ENCODE peak calls at places on chromosomes 13 and 19, in ten cellular contexts. Q, X, U, M, E, N, C, P, L and J are unnamed samples.

GRCh38 chr19:34678421-34678820 is 943 bp downstream of the ZNF302 start:
- DNase-seq in Q (no peak), X (no peak), U (no peak), M (no peak), E (no peak), N (no peak), C (no peak), P (no peak), L (no peak), J (no peak)

GRCh38 chr13:49641810-49642291 is 13.5 kb downstream of the ARL11 start:
- DNase-seq in Q (peak), X (no peak), U (peak), M (peak), E (no peak), N (peak), C (no peak), P (peak), L (no peak), J (peak)

GRCh38 chr19:10270616-10271394 is at the start of gene ICAM1:
- DNase-seq in Q (peak), X (no peak), U (peak), M (no peak), E (peak), N (peak), C (peak), P (peak), L (peak), J (peak)

GRCh38 chr13:61255035-61255796 is 160.4 kb downstream of the PCDH20 start:
- DNase-seq in Q (no peak), X (peak), U (no peak), M (no peak), E (no peak), N (no peak), C (no peak), P (no peak), L (no peak), J (no peak)

GRCh38 chr13:31797154-31797775 is 57.9 kb downstream of the RXFP2 start:
- DNase-seq in Q (peak), X (peak), U (peak), M (no peak), E (no peak), N (no peak), C (no peak), P (no peak), L (no peak), J (no peak)

GRCh38 chr13:23074054-23074805 is 106.5 kb upstream of the SGCG start:
- DNase-seq in Q (peak), X (no peak), U (peak), M (no peak), E (no peak), N (no peak), C (no peak), P (no peak), L (peak), J (no peak)

GRCh38 chr13:22196777-22197176 is 525.9 kb downstream of the FGF9 start:
- DNase-seq in Q (no peak), X (no peak), U (no peak), M (no peak), E (no peak), N (no peak), C (no peak), P (no peak), L (no peak), J (no peak)

GRCh38 chr13:108154421-108154858 is 60.9 kb downstream of the LIG4 start:
- DNase-seq in Q (no peak), X (no peak), U (no peak), M (no peak), E (no peak), N (peak), C (no peak), P (no peak), L (no peak), J (peak)

GRCh38 chr13:74087304-74087703 is 46.9 kb downstream of the KLF12 start:
- DNase-seq in Q (no peak), X (no peak), U (no peak), M (no peak), E (no peak), N (no peak), C (no peak), P (no peak), L (no peak), J (no peak)

GRCh38 chr19:2540646-2541454 is 64.9 kb downstream of the GADD45B start:
- DNase-seq in Q (peak), X (peak), U (peak), M (no peak), E (peak), N (peak), C (peak), P (peak), L (peak), J (peak)

GRCh38 chr13:74715718-74716117 is 581.5 kb upstream of the KLF12 start:
- DNase-seq in Q (no peak), X (no peak), U (no peak), M (no peak), E (no peak), N (no peak), C (no peak), P (no peak), L (no peak), J (no peak)

GRCh38 chr13:21106089-21106488 is 44.7 kb upstream of the LATS2 start:
- DNase-seq in Q (no peak), X (no peak), U (peak), M (no peak), E (no peak), N (no peak), C (peak), P (no peak), L (no peak), J (no peak)

GRCh38 chr13:73958657-73959397 is 175.4 kb downstream of the KLF12 start:
- DNase-seq in Q (no peak), X (peak), U (no peak), M (no peak), E (no peak), N (no peak), C (no peak), P (no peak), L (no peak), J (no peak)

GRCh38 chr19:7500811-7501450 is 12.1 kb upstream of the PEX11G start:
- DNase-seq in Q (no peak), X (peak), U (peak), M (no peak), E (no peak), N (peak), C (no peak), P (no peak), L (no peak), J (peak)

GRCh38 chr13:79987323-79987722 is 353.6 kb downstream of the SPRY2 start:
- DNase-seq in Q (no peak), X (no peak), U (peak), M (no peak), E (no peak), N (no peak), C (no peak), P (no peak), L (no peak), J (no peak)

GRCh38 chr19:5137571-5138124 is 168.7 kb downstream of the KDM4B start:
- DNase-seq in Q (no peak), X (no peak), U (no peak), M (no peak), E (no peak), N (no peak), C (no peak), P (no peak), L (no peak), J (no peak)

GRCh38 chr13:35881360-35881759 is 249.8 kb downstream of the DCLK1 start:
- DNase-seq in Q (no peak), X (no peak), U (peak), M (no peak), E (no peak), N (no peak), C (no peak), P (no peak), L (no peak), J (no peak)

GRCh38 chr13:29760561-29760960 is 89.9 kb downstream of the UBL3 start:
- DNase-seq in Q (no peak), X (no peak), U (no peak), M (no peak), E (no peak), N (no peak), C (no peak), P (no peak), L (no peak), J (no peak)

GRCh38 chr19:13640611-13641010 is 123.7 kb upstream of the MRI1 start:
- DNase-seq in Q (no peak), X (no peak), U (no peak), M (no peak), E (no peak), N (no peak), C (no peak), P (no peak), L (no peak), J (no peak)

GRCh38 chr19:15368051-15368632 is 11.4 kb downstream of the AKAP8 start:
- DNase-seq in Q (no peak), X (no peak), U (no peak), M (no peak), E (no peak), N (no peak), C (no peak), P (no peak), L (no peak), J (no peak)

GRCh38 chr13:101751488-101751887 is 299.0 kb downstream of the ITGBL1 start:
- DNase-seq in Q (no peak), X (no peak), U (peak), M (no peak), E (no peak), N (no peak), C (no peak), P (no peak), L (no peak), J (no peak)

GRCh38 chr13:114248011-114248410 is 13.3 kb downstream of the CDC16 start:
- DNase-seq in Q (no peak), X (no peak), U (peak), M (no peak), E (no peak), N (no peak), C (no peak), P (no peak), L (no peak), J (no peak)

GRCh38 chr19:10061717-10062310 is 24.3 kb upstream of the SHFL start:
- DNase-seq in Q (no peak), X (no peak), U (no peak), M (no peak), E (no peak), N (no peak), C (no peak), P (no peak), L (no peak), J (no peak)

GRCh38 chr19:1840541-1841115 is 7.7 kb downstream of the REXO1 start:
- DNase-seq in Q (no peak), X (no peak), U (no peak), M (no peak), E (no peak), N (no peak), C (no peak), P (peak), L (no peak), J (no peak)

GRCh38 chr19:19860756-19861390 is 4.8 kb upstream of the ZNF253 start:
- DNase-seq in Q (no peak), X (no peak), U (no peak), M (no peak), E (peak), N (peak), C (no peak), P (no peak), L (no peak), J (peak)

GRCh38 chr13:107665926-107666458 is 549.3 kb downstream of the LIG4 start:
- DNase-seq in Q (no peak), X (no peak), U (peak), M (no peak), E (no peak), N (no peak), C (no peak), P (no peak), L (no peak), J (no peak)

GRCh38 chr19:19338082-19338481 is 17.5 kb downstream of the MAU2 start:
- DNase-seq in Q (no peak), X (no peak), U (peak), M (no peak), E (no peak), N (no peak), C (no peak), P (no peak), L (no peak), J (no peak)

GRCh38 chr19:32168111-32168510 is 177.3 kb upstream of the ZNF507 start:
- DNase-seq in Q (no peak), X (no peak), U (no peak), M (peak), E (no peak), N (no peak), C (no peak), P (no peak), L (no peak), J (no peak)

GRCh38 chr13:52949744-52950143 is 78.9 kb upstream of the OLFM4 start:
- DNase-seq in Q (no peak), X (no peak), U (no peak), M (no peak), E (peak), N (no peak), C (no peak), P (no peak), L (no peak), J (no peak)

DNA sequence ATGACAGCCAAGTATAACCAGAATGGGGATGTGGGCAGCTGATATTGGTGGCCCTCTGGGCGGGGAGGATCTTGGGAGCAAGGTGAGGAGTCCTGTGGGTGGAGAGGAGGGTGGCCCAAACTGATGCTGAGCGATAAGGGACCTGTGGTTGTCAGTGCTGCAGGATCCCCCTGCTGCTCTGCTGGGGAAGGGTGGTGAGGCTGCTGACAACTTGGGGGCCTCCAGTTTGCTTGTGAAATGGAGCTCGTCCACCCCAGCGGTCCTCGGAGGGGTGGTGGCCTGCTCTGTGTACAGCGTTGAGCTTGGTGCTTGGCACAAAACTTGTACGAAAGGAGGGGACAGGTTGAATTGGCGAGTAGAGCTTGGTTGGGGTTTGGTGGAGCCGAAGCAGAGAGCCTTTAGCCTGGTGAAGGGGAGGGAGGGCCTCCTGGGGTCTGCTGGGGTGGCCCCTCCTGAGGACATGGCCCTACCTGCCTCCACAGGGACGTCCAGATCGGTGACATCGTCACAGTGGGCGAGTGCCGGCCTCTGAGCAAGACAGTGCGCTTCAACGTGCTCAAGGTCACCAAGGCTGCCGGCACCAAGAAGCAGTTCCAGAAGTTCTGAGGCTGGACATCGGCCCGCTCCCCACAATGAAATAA is 2.9 kb downstream of the RPS11 start:
- DNase-seq in Q (no peak), X (no peak), U (no peak), M (peak), E (no peak), N (no peak), C (no peak), P (no peak), L (no peak), J (no peak)
- H3K4me3 ChIP-seq in Q (peak), X (no peak), U (no peak), M (peak), E (peak), N (peak), C (peak), P (no peak), L (no peak), J (no peak)

GRCh38 chr19:21611659-21612402 is 106.4 kb downstream of the ZNF429 start:
- DNase-seq in Q (no peak), X (no peak), U (no peak), M (no peak), E (no peak), N (no peak), C (no peak), P (no peak), L (no peak), J (no peak)

GRCh38 chr19:21608571-21608970 is 103.2 kb downstream of the ZNF429 start:
- DNase-seq in Q (no peak), X (no peak), U (no peak), M (no peak), E (no peak), N (no peak), C (no peak), P (no peak), L (no peak), J (no peak)

GRCh38 chr19:21610787-21611186 is 105.4 kb downstream of the ZNF429 start:
- DNase-seq in Q (no peak), X (no peak), U (no peak), M (no peak), E (no peak), N (no peak), C (no peak), P (no peak), L (no peak), J (no peak)

GRCh38 chr19:21610341-21610740 is 104.9 kb downstream of the ZNF429 start:
- DNase-seq in Q (no peak), X (no peak), U (no peak), M (no peak), E (no peak), N (no peak), C (no peak), P (no peak), L (no peak), J (no peak)

DNA sequence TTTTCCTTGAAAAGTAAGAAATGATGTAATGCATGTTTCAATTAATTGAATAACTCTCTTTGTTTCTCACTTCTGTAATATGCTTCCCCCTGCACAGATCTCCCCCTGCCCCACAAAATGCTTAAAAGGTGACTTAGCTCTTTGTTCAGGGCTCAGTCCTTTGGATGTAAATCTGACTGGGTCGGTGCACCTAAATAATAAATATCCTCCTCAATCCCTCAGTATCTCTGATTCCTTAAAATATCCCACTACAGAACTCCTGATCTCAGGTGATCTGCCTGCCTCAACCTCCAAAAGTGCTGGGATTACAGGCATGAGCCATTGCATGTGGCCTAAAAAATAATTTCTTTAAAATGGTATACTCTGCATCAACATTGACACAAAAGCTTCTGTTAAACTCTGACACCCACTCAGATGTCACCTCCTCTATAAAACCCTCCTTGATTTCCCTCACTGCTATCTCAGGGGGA is 107.0 kb downstream of the ZNF429 start:
- DNase-seq in Q (no peak), X (no peak), U (no peak), M (no peak), E (no peak), N (no peak), C (no peak), P (no peak), L (no peak), J (no peak)
- TF ChIP-seq POLR2A in Q (no peak), X (no peak), U (no peak), M (no peak), E (no peak), N (no peak), C (no peak), P (no peak), L (no peak), J (no peak)

DNA sequence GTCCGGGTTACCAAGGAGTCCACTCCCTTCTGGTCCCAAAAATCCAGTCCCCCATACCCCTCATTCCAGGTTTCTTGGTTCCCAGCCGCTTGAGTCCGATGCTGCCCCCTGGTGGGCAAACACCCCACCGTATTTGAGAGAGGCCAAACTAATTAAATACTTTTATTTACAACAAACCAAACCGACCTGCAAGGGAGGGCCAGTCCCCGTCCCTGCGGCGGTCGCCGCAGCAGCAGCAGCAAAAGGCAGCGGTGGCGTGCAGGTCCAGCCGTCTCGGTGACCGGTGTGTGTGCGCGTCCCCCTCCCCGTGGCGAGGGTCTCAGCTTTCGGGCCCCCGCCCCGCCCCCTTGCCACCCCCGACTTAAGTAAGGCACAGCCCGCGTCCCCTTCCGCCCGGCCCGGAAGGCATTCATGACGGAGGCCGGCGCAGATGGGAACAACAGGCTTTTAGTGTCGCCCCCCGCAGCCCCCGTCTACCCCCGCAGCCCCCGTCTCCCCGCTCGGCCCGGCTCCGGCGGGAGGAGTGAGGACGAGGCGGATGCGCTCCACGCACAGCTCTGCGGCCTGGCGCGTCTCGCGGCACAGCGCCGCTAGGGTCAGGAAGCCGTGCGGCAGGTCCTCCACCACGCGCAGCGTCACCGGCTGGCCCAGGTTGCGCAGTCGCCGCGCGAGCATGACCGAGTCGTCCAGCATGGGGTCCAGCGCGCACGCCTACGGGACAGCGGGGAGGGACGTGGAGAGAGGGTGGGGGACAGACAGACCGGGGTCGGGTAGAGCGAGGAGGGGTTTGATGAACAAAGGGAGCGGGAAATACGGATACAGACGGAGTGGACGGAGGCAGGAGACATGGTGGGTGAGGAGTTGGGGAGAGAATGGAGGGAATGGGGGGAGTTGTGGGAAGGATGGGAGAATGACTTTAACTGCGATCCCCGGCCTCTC is 11.5 kb upstream of the CNFN start:
- DNase-seq in Q (peak), X (no peak), U (peak), M (no peak), E (peak), N (peak), C (peak), P (peak), L (peak), J (peak)
- H3K4me3 ChIP-seq in Q (peak), X (peak), U (peak), M (peak), E (peak), N (peak), C (peak), P (peak), L (peak), J (peak)

GRCh38 chr19:43751466-43752220 is 3.1 kb downstream of the SMG9 start:
- DNase-seq in Q (no peak), X (no peak), U (peak), M (no peak), E (no peak), N (no peak), C (no peak), P (no peak), L (no peak), J (no peak)

GRCh38 chr19:43755256-43755801 is 567 bp upstream of the SMG9 start:
- DNase-seq in Q (peak), X (no peak), U (peak), M (peak), E (peak), N (peak), C (no peak), P (peak), L (peak), J (peak)

GRCh38 chr19:43752287-43752875 is 2.4 kb downstream of the SMG9 start:
- DNase-seq in Q (no peak), X (no peak), U (no peak), M (no peak), E (no peak), N (no peak), C (no peak), P (no peak), L (no peak), J (no peak)

GRCh38 chr19:43754312-43754561 is 525 bp downstream of the SMG9 start:
- DNase-seq in Q (no peak), X (no peak), U (no peak), M (no peak), E (no peak), N (no peak), C (no peak), P (no peak), L (no peak), J (no peak)

DNA sequence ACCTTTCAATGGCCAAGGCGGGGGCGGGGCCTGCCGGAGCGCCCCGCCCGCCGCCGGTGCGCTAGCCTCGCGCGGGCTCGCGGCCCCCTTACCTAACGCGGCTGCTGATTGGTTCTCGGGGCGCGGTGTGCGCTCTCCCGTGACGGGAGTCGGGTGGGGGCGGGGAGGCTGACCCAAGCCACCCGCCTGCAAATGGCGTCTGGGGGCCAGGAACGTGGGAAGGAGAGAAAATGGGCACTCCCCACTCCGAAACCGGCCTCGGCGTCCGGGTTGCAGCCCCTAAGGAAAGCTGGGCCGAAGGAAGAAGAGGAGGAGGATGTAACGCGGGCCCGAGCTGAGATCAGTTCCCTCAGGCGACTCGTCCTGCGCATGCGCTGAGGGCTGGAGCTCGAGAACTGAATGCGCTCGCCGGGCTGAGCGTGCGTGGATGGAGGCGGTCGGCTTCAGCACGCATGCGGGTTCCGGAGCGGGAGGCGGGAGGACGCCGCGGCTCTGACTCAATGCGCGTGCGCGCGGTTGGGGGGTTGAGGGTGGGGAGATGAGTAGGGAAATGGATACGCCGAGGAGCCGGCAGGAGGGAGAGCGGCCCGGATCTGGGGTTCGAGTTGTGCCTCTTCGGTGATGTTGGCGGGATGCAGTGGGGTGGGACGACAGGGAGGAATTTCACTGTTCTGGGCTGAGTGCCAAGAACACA is at the start of gene SMG9:
- DNase-seq in Q (peak), X (peak), U (peak), M (peak), E (peak), N (peak), C (peak), P (peak), L (peak), J (peak)
- TF ChIP-seq POLR2A in Q (peak), X (no peak), U (peak), M (peak), E (peak), N (peak), C (peak), P (peak), L (peak), J (peak)